ENCODE peak calls at places on chromosomes 6 and 20, in nine cellular contexts. One of them, this sample, is unnamed.

GRCh38 chr6:1461207-1461606 is 71.8 kb downstream of the FOXF2 start:
- DNase-seq in choroid plexus epithelial cell: peak
- DNase-seq in cardiac muscle cell: no peak
- DNase-seq in lower leg skin: no peak
- DNase-seq in amygdala: no peak
- DNase-seq in HuH-7: no peak
- DNase-seq in epithelial cell of esophagus: peak
- DNase-seq in T-helper 17 cell: no peak
- DNase-seq in AG10803: peak
- DNase-seq in this sample: no peak

GRCh38 chr20:56582557-56582956 is 46.5 kb upstream of the TFAP2C start:
- DNase-seq in choroid plexus epithelial cell: peak
- DNase-seq in cardiac muscle cell: no peak
- DNase-seq in lower leg skin: no peak
- DNase-seq in amygdala: no peak
- DNase-seq in HuH-7: no peak
- DNase-seq in epithelial cell of esophagus: no peak
- DNase-seq in T-helper 17 cell: no peak
- DNase-seq in AG10803: no peak
- DNase-seq in this sample: no peak

GRCh38 chr6:10151144-10151915 is 263.5 kb downstream of the TFAP2A start:
- DNase-seq in choroid plexus epithelial cell: peak
- DNase-seq in cardiac muscle cell: no peak
- DNase-seq in lower leg skin: no peak
- DNase-seq in amygdala: no peak
- DNase-seq in HuH-7: no peak
- DNase-seq in epithelial cell of esophagus: peak
- DNase-seq in T-helper 17 cell: no peak
- DNase-seq in AG10803: no peak
- DNase-seq in this sample: no peak

GRCh38 chr6:42988486-42989020 is 4.2 kb downstream of the PPP2R5D start:
- DNase-seq in choroid plexus epithelial cell: no peak
- DNase-seq in cardiac muscle cell: no peak
- DNase-seq in lower leg skin: no peak
- DNase-seq in amygdala: no peak
- DNase-seq in HuH-7: no peak
- DNase-seq in epithelial cell of esophagus: peak
- DNase-seq in T-helper 17 cell: no peak
- DNase-seq in AG10803: peak
- DNase-seq in this sample: peak

GRCh38 chr6:166379103-166379586 is 3.6 kb downstream of the MPC1 start:
- DNase-seq in choroid plexus epithelial cell: no peak
- DNase-seq in cardiac muscle cell: no peak
- DNase-seq in lower leg skin: no peak
- DNase-seq in amygdala: no peak
- DNase-seq in HuH-7: no peak
- DNase-seq in epithelial cell of esophagus: no peak
- DNase-seq in T-helper 17 cell: no peak
- DNase-seq in AG10803: no peak
- DNase-seq in this sample: no peak

GRCh38 chr6:122839477-122839876 is 50.4 kb downstream of the SMPDL3A start:
- DNase-seq in choroid plexus epithelial cell: peak
- DNase-seq in cardiac muscle cell: peak
- DNase-seq in lower leg skin: no peak
- DNase-seq in amygdala: no peak
- DNase-seq in HuH-7: peak
- DNase-seq in epithelial cell of esophagus: peak
- DNase-seq in T-helper 17 cell: peak
- DNase-seq in AG10803: peak
- DNase-seq in this sample: no peak

GRCh38 chr20:16017656-16018055 is 555.6 kb downstream of the KIF16B start:
- DNase-seq in choroid plexus epithelial cell: no peak
- DNase-seq in cardiac muscle cell: no peak
- DNase-seq in lower leg skin: no peak
- DNase-seq in amygdala: no peak
- DNase-seq in HuH-7: no peak
- DNase-seq in epithelial cell of esophagus: no peak
- DNase-seq in T-helper 17 cell: no peak
- DNase-seq in AG10803: no peak
- DNase-seq in this sample: no peak

GRCh38 chr6:52517502-52518278 is 59.2 kb downstream of the TRAM2 start:
- DNase-seq in choroid plexus epithelial cell: peak
- DNase-seq in cardiac muscle cell: no peak
- DNase-seq in lower leg skin: peak
- DNase-seq in amygdala: no peak
- DNase-seq in HuH-7: peak
- DNase-seq in epithelial cell of esophagus: peak
- DNase-seq in T-helper 17 cell: no peak
- DNase-seq in AG10803: peak
- DNase-seq in this sample: no peak

GRCh38 chr6:110537208-110538123 is 61.1 kb upstream of the SLC22A16 start:
- DNase-seq in choroid plexus epithelial cell: peak
- DNase-seq in cardiac muscle cell: no peak
- DNase-seq in lower leg skin: no peak
- DNase-seq in amygdala: no peak
- DNase-seq in HuH-7: no peak
- DNase-seq in epithelial cell of esophagus: peak
- DNase-seq in T-helper 17 cell: no peak
- DNase-seq in AG10803: peak
- DNase-seq in this sample: no peak

GRCh38 chr6:38027685-38028373 is 208.3 kb downstream of the ZFAND3 start:
- DNase-seq in choroid plexus epithelial cell: peak
- DNase-seq in cardiac muscle cell: no peak
- DNase-seq in lower leg skin: no peak
- DNase-seq in amygdala: no peak
- DNase-seq in HuH-7: no peak
- DNase-seq in epithelial cell of esophagus: peak
- DNase-seq in T-helper 17 cell: no peak
- DNase-seq in AG10803: peak
- DNase-seq in this sample: no peak

GRCh38 chr20:58212636-58213035 is 15.8 kb downstream of the ANKRD60 start:
- DNase-seq in choroid plexus epithelial cell: no peak
- DNase-seq in cardiac muscle cell: no peak
- DNase-seq in lower leg skin: no peak
- DNase-seq in amygdala: no peak
- DNase-seq in HuH-7: no peak
- DNase-seq in epithelial cell of esophagus: no peak
- DNase-seq in T-helper 17 cell: no peak
- DNase-seq in AG10803: no peak
- DNase-seq in this sample: no peak

GRCh38 chr6:88730602-88731001 is 232.8 kb downstream of the RNGTT start:
- DNase-seq in choroid plexus epithelial cell: peak
- DNase-seq in cardiac muscle cell: no peak
- DNase-seq in lower leg skin: no peak
- DNase-seq in amygdala: no peak
- DNase-seq in HuH-7: no peak
- DNase-seq in epithelial cell of esophagus: peak
- DNase-seq in T-helper 17 cell: no peak
- DNase-seq in AG10803: peak
- DNase-seq in this sample: no peak

GRCh38 chr20:52103911-52104545 is 87.6 kb downstream of the ZFP64 start:
- DNase-seq in choroid plexus epithelial cell: peak
- DNase-seq in cardiac muscle cell: no peak
- DNase-seq in lower leg skin: no peak
- DNase-seq in amygdala: no peak
- DNase-seq in HuH-7: no peak
- DNase-seq in epithelial cell of esophagus: no peak
- DNase-seq in T-helper 17 cell: no peak
- DNase-seq in AG10803: no peak
- DNase-seq in this sample: no peak

GRCh38 chr6:39330476-39330875 is 8.0 kb upstream of the KCNK16 start:
- DNase-seq in choroid plexus epithelial cell: no peak
- DNase-seq in cardiac muscle cell: no peak
- DNase-seq in lower leg skin: no peak
- DNase-seq in amygdala: no peak
- DNase-seq in HuH-7: no peak
- DNase-seq in epithelial cell of esophagus: no peak
- DNase-seq in T-helper 17 cell: no peak
- DNase-seq in AG10803: no peak
- DNase-seq in this sample: no peak

GRCh38 chr20:23446505-23446904 is 6.2 kb downstream of the CST11 start:
- DNase-seq in choroid plexus epithelial cell: peak
- DNase-seq in cardiac muscle cell: peak
- DNase-seq in lower leg skin: no peak
- DNase-seq in amygdala: no peak
- DNase-seq in HuH-7: peak
- DNase-seq in epithelial cell of esophagus: peak
- DNase-seq in T-helper 17 cell: no peak
- DNase-seq in AG10803: peak
- DNase-seq in this sample: no peak

GRCh38 chr6:132063204-132063603 is 112.0 kb upstream of the CCN2 start:
- DNase-seq in choroid plexus epithelial cell: peak
- DNase-seq in cardiac muscle cell: no peak
- DNase-seq in lower leg skin: no peak
- DNase-seq in amygdala: no peak
- DNase-seq in HuH-7: no peak
- DNase-seq in epithelial cell of esophagus: no peak
- DNase-seq in T-helper 17 cell: no peak
- DNase-seq in AG10803: peak
- DNase-seq in this sample: no peak

GRCh38 chr20:62921119-62921687 is 5.1 kb downstream of the DIDO1 start:
- DNase-seq in choroid plexus epithelial cell: peak
- DNase-seq in cardiac muscle cell: peak
- DNase-seq in lower leg skin: no peak
- DNase-seq in amygdala: no peak
- DNase-seq in HuH-7: peak
- DNase-seq in epithelial cell of esophagus: peak
- DNase-seq in T-helper 17 cell: peak
- DNase-seq in AG10803: peak
- DNase-seq in this sample: no peak

GRCh38 chr6:79947191-79948173 is at the start of gene ELOVL4:
- DNase-seq in choroid plexus epithelial cell: peak
- DNase-seq in cardiac muscle cell: peak
- DNase-seq in lower leg skin: peak
- DNase-seq in amygdala: peak
- DNase-seq in HuH-7: peak
- DNase-seq in epithelial cell of esophagus: peak
- DNase-seq in T-helper 17 cell: peak
- DNase-seq in AG10803: peak
- DNase-seq in this sample: peak

GRCh38 chr6:76592561-76592960 is 520.1 kb upstream of the IMPG1 start:
- DNase-seq in choroid plexus epithelial cell: no peak
- DNase-seq in cardiac muscle cell: no peak
- DNase-seq in lower leg skin: no peak
- DNase-seq in amygdala: no peak
- DNase-seq in HuH-7: no peak
- DNase-seq in epithelial cell of esophagus: peak
- DNase-seq in T-helper 17 cell: no peak
- DNase-seq in AG10803: no peak
- DNase-seq in this sample: no peak

GRCh38 chr20:35257175-35257909 is 20.6 kb downstream of the MMP24OS start:
- DNase-seq in choroid plexus epithelial cell: no peak
- DNase-seq in cardiac muscle cell: no peak
- DNase-seq in lower leg skin: no peak
- DNase-seq in amygdala: no peak
- DNase-seq in HuH-7: no peak
- DNase-seq in epithelial cell of esophagus: no peak
- DNase-seq in T-helper 17 cell: no peak
- DNase-seq in AG10803: peak
- DNase-seq in this sample: no peak

GRCh38 chr6:18551228-18551627 is 164.1 kb downstream of the RNF144B start:
- DNase-seq in choroid plexus epithelial cell: peak
- DNase-seq in cardiac muscle cell: no peak
- DNase-seq in lower leg skin: no peak
- DNase-seq in amygdala: no peak
- DNase-seq in HuH-7: no peak
- DNase-seq in epithelial cell of esophagus: peak
- DNase-seq in T-helper 17 cell: no peak
- DNase-seq in AG10803: peak
- DNase-seq in this sample: no peak

GRCh38 chr6:135600086-135600702 is 102.7 kb upstream of the AHI1 start:
- DNase-seq in choroid plexus epithelial cell: no peak
- DNase-seq in cardiac muscle cell: no peak
- DNase-seq in lower leg skin: no peak
- DNase-seq in amygdala: no peak
- DNase-seq in HuH-7: no peak
- DNase-seq in epithelial cell of esophagus: no peak
- DNase-seq in T-helper 17 cell: no peak
- DNase-seq in AG10803: no peak
- DNase-seq in this sample: no peak

GRCh38 chr6:168525114-168525513 is 84.1 kb downstream of the SMOC2 start:
- DNase-seq in choroid plexus epithelial cell: no peak
- DNase-seq in cardiac muscle cell: no peak
- DNase-seq in lower leg skin: peak
- DNase-seq in amygdala: no peak
- DNase-seq in HuH-7: no peak
- DNase-seq in epithelial cell of esophagus: no peak
- DNase-seq in T-helper 17 cell: no peak
- DNase-seq in AG10803: no peak
- DNase-seq in this sample: no peak

GRCh38 chr6:169830876-169831275 is 79.5 kb downstream of the ERMARD start:
- DNase-seq in choroid plexus epithelial cell: no peak
- DNase-seq in cardiac muscle cell: no peak
- DNase-seq in lower leg skin: peak
- DNase-seq in amygdala: no peak
- DNase-seq in HuH-7: no peak
- DNase-seq in epithelial cell of esophagus: no peak
- DNase-seq in T-helper 17 cell: no peak
- DNase-seq in AG10803: no peak
- DNase-seq in this sample: no peak

GRCh38 chr6:7115452-7116223 is 7.9 kb downstream of the RREB1 start:
- DNase-seq in choroid plexus epithelial cell: no peak
- DNase-seq in cardiac muscle cell: no peak
- DNase-seq in lower leg skin: no peak
- DNase-seq in amygdala: no peak
- DNase-seq in HuH-7: no peak
- DNase-seq in epithelial cell of esophagus: no peak
- DNase-seq in T-helper 17 cell: no peak
- DNase-seq in AG10803: peak
- DNase-seq in this sample: no peak

GRCh38 chr6:22627644-22628043 is 58.3 kb downstream of the HDGFL1 start:
- DNase-seq in choroid plexus epithelial cell: no peak
- DNase-seq in cardiac muscle cell: no peak
- DNase-seq in lower leg skin: no peak
- DNase-seq in amygdala: no peak
- DNase-seq in HuH-7: no peak
- DNase-seq in epithelial cell of esophagus: no peak
- DNase-seq in T-helper 17 cell: no peak
- DNase-seq in AG10803: no peak
- DNase-seq in this sample: no peak

GRCh38 chr20:1825492-1825891 is 69.7 kb upstream of the SIRPA start:
- DNase-seq in choroid plexus epithelial cell: peak
- DNase-seq in cardiac muscle cell: no peak
- DNase-seq in lower leg skin: no peak
- DNase-seq in amygdala: no peak
- DNase-seq in HuH-7: no peak
- DNase-seq in epithelial cell of esophagus: peak
- DNase-seq in T-helper 17 cell: no peak
- DNase-seq in AG10803: peak
- DNase-seq in this sample: no peak

GRCh38 chr6:163971841-163972838 is 557.6 kb downstream of the QKI start:
- DNase-seq in choroid plexus epithelial cell: no peak
- DNase-seq in cardiac muscle cell: no peak
- DNase-seq in lower leg skin: no peak
- DNase-seq in amygdala: no peak
- DNase-seq in HuH-7: no peak
- DNase-seq in epithelial cell of esophagus: no peak
- DNase-seq in T-helper 17 cell: no peak
- DNase-seq in AG10803: no peak
- DNase-seq in this sample: no peak

GRCh38 chr20:35284267-35284991 is at the start of gene EIF6:
- DNase-seq in choroid plexus epithelial cell: peak
- DNase-seq in cardiac muscle cell: peak
- DNase-seq in lower leg skin: peak
- DNase-seq in amygdala: peak
- DNase-seq in HuH-7: peak
- DNase-seq in epithelial cell of esophagus: peak
- DNase-seq in T-helper 17 cell: peak
- DNase-seq in AG10803: peak
- DNase-seq in this sample: peak

GRCh38 chr6:157088841-157089240 is 234.5 kb downstream of the TMEM242 start:
- DNase-seq in choroid plexus epithelial cell: no peak
- DNase-seq in cardiac muscle cell: no peak
- DNase-seq in lower leg skin: no peak
- DNase-seq in amygdala: no peak
- DNase-seq in HuH-7: no peak
- DNase-seq in epithelial cell of esophagus: no peak
- DNase-seq in T-helper 17 cell: no peak
- DNase-seq in AG10803: no peak
- DNase-seq in this sample: no peak

GRCh38 chr6:91653954-91654843 is 1067.3 kb upstream of the MAP3K7 start:
- DNase-seq in choroid plexus epithelial cell: no peak
- DNase-seq in cardiac muscle cell: no peak
- DNase-seq in lower leg skin: no peak
- DNase-seq in amygdala: no peak
- DNase-seq in HuH-7: no peak
- DNase-seq in epithelial cell of esophagus: no peak
- DNase-seq in T-helper 17 cell: no peak
- DNase-seq in AG10803: no peak
- DNase-seq in this sample: no peak